ENCODE peak calls at places on chromosomes 13 and 19, in nine cellular contexts. W is GM12878; B is bronchial epithelial cell; N is PC-3; U is naive thymus-derived CD4-positive, alpha-beta T cell; M is thoracic aorta; E is uterus; F is fibroblast of lung; S is aorta. H is an unnamed sample.
A peak's percentile ranks its signal among the peaks of the same experiment; 100 is the strongest.

GRCh38 chr13:97928306-97928705 is 25.2 kb upstream of the IPO5 start:
- DNase-seq in F (no peak), W (no peak), E (no peak), S (no peak), N (no peak), U (no peak), M (no peak), B (no peak), H (no peak)

GRCh38 chr13:43757266-43757665 is 29.5 kb downstream of the ENOX1 start:
- DNase-seq in M (no peak), E (no peak), S (no peak), B (no peak), N (no peak), F (no peak), W (no peak), U (no peak), H (no peak)

GRCh38 chr19:55484571-55485438 is at the start of gene NAT14:
- DNase-seq in E (peak; percentile 76), U (peak; percentile 59), S (peak; percentile 72), W (no peak), N (peak; percentile 57), B (no peak), F (peak; percentile 62), M (no peak), H (peak; percentile 81)

GRCh38 chr13:40910324-40911050 is 108.6 kb downstream of the ELF1 start:
- DNase-seq in E (no peak), F (peak; percentile 69), B (peak; percentile 44), M (no peak), S (no peak), W (peak; percentile 21), U (no peak), N (peak; percentile 9), H (peak; percentile 26)

GRCh38 chr19:54063350-54064078 is at the start of gene VSTM1:
- DNase-seq in F (no peak), M (no peak), S (no peak), W (no peak), B (no peak), N (no peak), U (no peak), E (no peak), H (no peak)

GRCh38 chr19:30167976-30168635 is 204.1 kb upstream of the ZNF536 start:
- DNase-seq in S (no peak), N (no peak), F (no peak), M (no peak), E (no peak), W (no peak), B (no peak), U (no peak), H (no peak)

GRCh38 chr13:112072531-112073244 is 5.7 kb downstream of the SOX1 start:
- DNase-seq in S (no peak), W (no peak), E (no peak), U (no peak), N (no peak), F (peak; percentile 8), M (no peak), B (no peak), H (no peak)

GRCh38 chr19:14434543-14435319 is 1.6 kb downstream of the PKN1 start:
- DNase-seq in E (peak; percentile 72), M (peak; percentile 36), F (peak; percentile 77), B (peak; percentile 46), W (no peak), N (peak; percentile 78), S (peak; percentile 85), U (peak; percentile 32), H (peak; percentile 64)

GRCh38 chr19:52307275-52307674 is 10.3 kb downstream of the ZNF480 start:
- DNase-seq in N (no peak), S (no peak), U (no peak), E (no peak), B (no peak), W (no peak), M (no peak), F (peak; percentile 38), H (no peak)

GRCh38 chr13:24605923-24606372 is 74.3 kb upstream of the ATP12A start:
- DNase-seq in M (no peak), N (peak; percentile 64), E (no peak), W (no peak), S (no peak), U (no peak), B (peak; percentile 50), F (peak; percentile 24), H (peak; percentile 54)

GRCh38 chr19:54335164-54335563 is 3.8 kb downstream of the LILRA4 start:
- DNase-seq in E (no peak), N (no peak), U (no peak), S (no peak), W (no peak), B (no peak), F (no peak), M (no peak), H (no peak)

GRCh38 chr19:12779162-12779993 is 4.0 kb upstream of the HOOK2 start:
- DNase-seq in U (no peak), M (no peak), W (no peak), S (peak; percentile 87), F (peak; percentile 85), B (no peak), N (peak; percentile 27), E (peak; percentile 75), H (peak; percentile 87)

DNA sequence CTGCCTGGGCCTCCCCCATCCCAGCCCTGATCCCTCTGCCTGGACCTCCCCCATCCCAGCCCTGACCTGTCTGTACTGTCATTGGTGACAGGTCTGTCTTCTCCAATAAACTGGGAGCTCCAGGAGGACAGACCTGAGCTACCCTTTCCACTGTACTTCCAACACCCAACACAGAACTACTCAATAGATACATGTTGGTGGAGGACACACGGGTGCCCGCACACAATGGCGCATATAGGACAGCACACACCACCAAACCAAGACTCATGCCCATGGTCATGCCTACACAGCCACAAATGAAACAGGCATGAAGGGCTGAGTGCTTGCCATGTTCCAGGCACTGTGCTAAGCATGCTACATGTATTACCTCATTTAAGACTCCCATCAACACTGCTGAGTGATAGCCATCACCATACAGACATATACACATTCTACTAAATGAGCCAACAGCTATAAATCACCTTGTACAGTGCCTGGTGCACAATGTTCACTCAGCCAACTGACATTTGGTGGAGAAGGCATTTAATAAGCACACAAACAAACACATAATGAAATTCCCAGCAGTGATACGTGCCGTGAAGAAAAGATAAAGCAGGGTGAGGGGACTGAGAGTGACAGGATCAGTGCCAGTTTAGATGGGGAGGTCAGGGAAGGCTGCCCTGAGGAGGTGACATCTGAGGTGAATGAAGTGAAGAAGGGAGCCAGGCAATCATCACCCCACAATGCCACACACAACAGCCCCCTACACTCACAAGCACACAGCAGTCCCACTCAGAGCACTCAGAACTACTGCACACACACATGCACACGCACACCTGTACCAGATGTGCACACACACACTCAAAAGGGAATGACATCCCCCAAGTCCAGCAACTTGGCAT is 857 bp downstream of the POU2F2 start:
- DNase-seq in U (no peak), W (no peak), M (no peak), S (no peak), N (no peak), B (no peak), E (no peak), F (no peak), H (no peak)
- H3K4me3 ChIP-seq in U (peak overlapping the region; percentile 81), W (peak overlapping the region; percentile 99), M (peak overlapping the region; percentile 64), S (no peak overlapping the region), N (peak overlapping the region; percentile 66), B (peak overlapping the region; percentile 32), E (no peak overlapping the region), F (no peak overlapping the region), H (peak overlapping the region; percentile 55)

GRCh38 chr19:2699413-2700142 is 2.9 kb downstream of the GNG7 start:
- DNase-seq in F (no peak), B (no peak), M (no peak), U (no peak), E (no peak), N (no peak), W (no peak), S (no peak), H (no peak)

GRCh38 chr19:2702170-2703076 is at the start of gene GNG7:
- DNase-seq in U (peak; percentile 93), S (peak; percentile 96), M (peak; percentile 61), E (peak; percentile 91), W (no peak), B (peak; percentile 23), N (peak; percentile 81), F (peak; percentile 59), H (peak; percentile 91)

GRCh38 chr19:2703077-2703437 is 563 bp upstream of the GNG7 start:
- DNase-seq in N (no peak), F (no peak), W (no peak), E (no peak), S (no peak), U (no peak), M (no peak), B (no peak), H (no peak)

GRCh38 chr19:2700660-2701360 is 1.7 kb downstream of the GNG7 start:
- DNase-seq in N (no peak), B (no peak), S (no peak), F (no peak), W (no peak), E (no peak), M (no peak), U (no peak), H (no peak)

GRCh38 chr19:2701361-2702169 is 929 bp downstream of the GNG7 start:
- DNase-seq in F (no peak), W (no peak), S (no peak), B (no peak), U (no peak), M (no peak), E (no peak), N (no peak), H (no peak)
- H3K27me3 ChIP-seq in F (peaks cover 11% of the 10 kb centered on the region), W (no peaks in the 10 kb centered on the region), S (no peaks in the 10 kb centered on the region), B (peaks cover 8% of the 10 kb centered on the region), U (no peaks in the 10 kb centered on the region), M (no peaks in the 10 kb centered on the region), E (no peaks in the 10 kb centered on the region), N (no peaks in the 10 kb centered on the region), H (peaks cover 37% of the 10 kb centered on the region)

DNA sequence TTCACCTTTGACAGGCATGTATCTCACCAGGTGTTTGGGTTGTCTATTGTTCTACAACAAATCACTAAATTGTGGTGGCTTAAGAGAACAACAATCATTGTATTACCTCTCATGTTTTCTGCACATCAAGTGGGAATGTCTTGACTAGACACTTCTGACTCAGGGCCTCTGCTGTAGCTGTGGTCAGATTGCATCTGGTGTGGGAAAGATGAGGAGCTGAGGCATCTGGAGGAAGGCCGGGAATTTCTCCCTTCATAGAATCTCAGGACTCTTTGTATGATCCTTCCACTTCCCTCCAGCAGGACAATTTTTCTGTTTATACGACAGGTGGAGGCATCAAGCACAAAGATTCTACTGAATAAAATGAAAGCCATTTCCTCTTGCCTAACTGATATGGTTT is 511.8 kb upstream of the NBEA start:
- DNase-seq in F (peak; percentile 83), U (no peak), E (no peak), N (no peak), B (no peak), M (no peak), W (no peak), S (no peak), H (no peak)
- H3K36me3 ChIP-seq in F (no peaks in the 10 kb centered on the region), U (no peaks in the 10 kb centered on the region), E (no peaks in the 10 kb centered on the region), N (no peaks in the 10 kb centered on the region), B (no peaks in the 10 kb centered on the region), M (no peaks in the 10 kb centered on the region), W (no peaks in the 10 kb centered on the region), S (no peaks in the 10 kb centered on the region), H (no peaks in the 10 kb centered on the region)

DNA sequence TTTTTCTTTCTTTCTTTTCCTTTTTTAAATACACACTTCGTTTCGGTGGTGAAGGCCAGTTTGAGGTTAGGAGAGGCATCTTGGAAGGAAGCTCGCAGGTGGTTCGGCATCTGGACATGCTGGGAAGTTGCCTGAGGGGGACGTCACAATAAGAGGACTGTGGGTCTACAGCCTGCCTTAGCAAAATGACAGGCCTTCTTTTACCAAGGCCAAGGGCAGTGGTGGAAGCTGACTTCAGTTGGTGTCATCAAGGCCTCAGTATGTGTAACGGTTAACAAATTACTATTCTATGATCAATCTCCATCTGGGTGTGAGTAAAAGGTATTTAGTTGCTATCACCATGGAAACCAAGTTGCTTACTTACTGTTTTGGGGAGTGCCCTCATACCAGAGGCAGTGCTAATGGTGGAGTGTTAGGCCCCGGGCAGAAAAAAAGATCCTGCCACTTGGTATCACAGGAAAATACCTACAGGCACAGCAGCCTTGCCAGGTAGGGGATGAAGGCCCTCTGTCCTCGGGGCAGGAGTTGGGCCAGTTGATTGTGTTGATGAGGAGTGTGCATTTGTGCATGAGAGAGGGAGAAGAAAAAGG is 10.3 kb downstream of the ACTN4 start:
- DNase-seq in U (peak; percentile 29), M (no peak), N (peak; percentile 94), F (peak; percentile 95), W (no peak), E (no peak), B (peak; percentile 99), S (no peak), H (peak; percentile 76)
- H3K4me3 ChIP-seq in U (no peak overlapping the region), M (peak overlapping the region; percentile 26), N (peak overlapping the region; percentile 38), F (no peak overlapping the region), W (no peak overlapping the region), E (no peak overlapping the region), B (no peak overlapping the region), S (no peak overlapping the region), H (peak overlapping the region; percentile 49)